ENCODE peak calls at places on chromosomes 5 and 9, in four cellular contexts. V is foreskin fibroblast, W is AG10803, M is colonic mucosa. C is an unnamed sample.

GRCh38 chr9:10112070-10112469 is 500.7 kb downstream of the PTPRD start:
- DNase-seq in V (no peak), W (no peak), M (no peak), C (no peak)

GRCh38 chr5:149618581-149619248 is 37.4 kb downstream of the ARHGEF37 start:
- DNase-seq in M (peak), W (peak), V (peak), C (peak)

GRCh38 chr5:126385509-126385908 is 37.7 kb upstream of the GRAMD2B start:
- DNase-seq in M (no peak), W (peak), V (no peak), C (no peak)

GRCh38 chr5:120449501-120449900 is 14.6 kb upstream of the PRR16 start:
- DNase-seq in W (peak), V (peak), M (no peak), C (no peak)

GRCh38 chr5:13921573-13921972 is 22.9 kb downstream of the DNAH5 start:
- DNase-seq in M (no peak), W (peak), V (no peak), C (no peak)

GRCh38 chr5:149604321-149604720 is 23.0 kb downstream of the ARHGEF37 start:
- DNase-seq in M (no peak), V (no peak), W (no peak), C (no peak)

GRCh38 chr5:75734913-75735789 is 17.9 kb upstream of the POC5 start:
- DNase-seq in W (peak), V (peak), M (peak), C (no peak)

GRCh38 chr5:180343846-180344327 is 9.2 kb downstream of the GFPT2 start:
- DNase-seq in V (peak), M (peak), W (peak), C (no peak)

GRCh38 chr5:98524796-98525195 is 248.7 kb upstream of the RGMB start:
- DNase-seq in V (no peak), M (no peak), W (no peak), C (no peak)

GRCh38 chr5:140796718-140797095 is 2.1 kb downstream of the PCDHA2 start:
- DNase-seq in W (no peak), M (no peak), V (no peak), C (no peak)

GRCh38 chr5:81164936-81165335 is 68.2 kb upstream of the CKMT2 start:
- DNase-seq in W (peak), V (no peak), M (no peak), C (peak)

GRCh38 chr9:122463828-122464632 is 13.7 kb downstream of the OR1J1 start:
- DNase-seq in V (no peak), M (no peak), W (no peak), C (no peak)

GRCh38 chr5:50445281-50445949 is 4.3 kb upstream of the EMB start:
- DNase-seq in V (no peak), W (no peak), M (no peak), C (no peak)

GRCh38 chr5:51977014-51977413 is 593.8 kb downstream of the ISL1 start:
- DNase-seq in M (no peak), W (no peak), V (no peak), C (no peak)

GRCh38 chr9:121242219-121242954 is 25.6 kb upstream of the GSN start:
- DNase-seq in W (peak), V (peak), M (no peak), C (no peak)

GRCh38 chr5:111211341-111211740 is 12.8 kb upstream of the CAMK4 start:
- DNase-seq in M (no peak), W (no peak), V (no peak), C (no peak)

GRCh38 chr5:160458971-160459800 is 37.5 kb downstream of the PTTG1 start:
- DNase-seq in W (no peak), M (no peak), V (no peak), C (no peak)

GRCh38 chr5:181114844-181115778 is 15.9 kb downstream of the OR2V1 start:
- DNase-seq in W (peak), M (no peak), V (peak), C (no peak)

GRCh38 chr9:114027901-114028465 is 50.1 kb downstream of the AMBP start:
- DNase-seq in M (peak), V (no peak), W (no peak), C (no peak)

GRCh38 chr5:129917224-129917623 is 13.0 kb downstream of the CHSY3 start:
- DNase-seq in V (peak), W (peak), M (no peak), C (no peak)

GRCh38 chr5:66829826-66830225 is 233.6 kb downstream of the MAST4 start:
- DNase-seq in V (peak), M (no peak), W (peak), C (peak)

GRCh38 chr5:68252678-68253520 is 37.3 kb downstream of the PIK3R1 start:
- DNase-seq in M (peak), V (peak), W (peak), C (peak)

GRCh38 chr5:135229679-135230132 is 169.3 kb downstream of the MACROH2A1 start:
- DNase-seq in V (no peak), M (no peak), W (no peak), C (no peak)

GRCh38 chr9:136943291-136944093 is 1.0 kb downstream of the FBXW5 start:
- DNase-seq in M (no peak), V (no peak), W (no peak), C (no peak)

GRCh38 chr5:31965227-31965626 is 208.9 kb downstream of the GOLPH3 start:
- DNase-seq in M (no peak), V (no peak), W (no peak), C (no peak)

GRCh38 chr9:96360976-96361375 is 22.5 kb downstream of the SLC35D2 start:
- DNase-seq in W (no peak), V (no peak), M (no peak), C (no peak)

DNA sequence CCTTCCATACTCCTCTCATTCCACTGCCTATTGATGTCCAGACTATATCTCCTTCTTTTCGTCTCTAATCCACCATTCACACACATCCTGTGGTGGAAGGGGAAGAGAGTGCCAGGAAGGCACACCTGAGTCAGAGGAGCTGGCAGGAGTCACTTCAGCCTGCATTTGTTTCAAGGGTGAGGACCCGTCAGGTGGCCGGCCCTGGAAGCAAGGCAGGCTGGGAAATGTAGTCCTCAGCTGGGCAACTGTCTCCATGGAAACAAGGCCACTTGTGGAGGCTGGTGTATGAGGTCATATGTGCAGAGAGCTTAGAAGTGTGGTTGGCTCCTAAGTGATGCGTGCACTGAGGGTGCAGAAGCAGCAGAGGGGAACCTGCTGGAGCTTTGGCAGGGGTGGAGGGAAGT is 278.4 kb downstream of the NSG2 start:
- DNase-seq in V (no peak), M (no peak), W (peak), C (peak)
- TF ChIP-seq CTCF in V (no peak), M (no peak), W (no peak), C (no peak)

DNA sequence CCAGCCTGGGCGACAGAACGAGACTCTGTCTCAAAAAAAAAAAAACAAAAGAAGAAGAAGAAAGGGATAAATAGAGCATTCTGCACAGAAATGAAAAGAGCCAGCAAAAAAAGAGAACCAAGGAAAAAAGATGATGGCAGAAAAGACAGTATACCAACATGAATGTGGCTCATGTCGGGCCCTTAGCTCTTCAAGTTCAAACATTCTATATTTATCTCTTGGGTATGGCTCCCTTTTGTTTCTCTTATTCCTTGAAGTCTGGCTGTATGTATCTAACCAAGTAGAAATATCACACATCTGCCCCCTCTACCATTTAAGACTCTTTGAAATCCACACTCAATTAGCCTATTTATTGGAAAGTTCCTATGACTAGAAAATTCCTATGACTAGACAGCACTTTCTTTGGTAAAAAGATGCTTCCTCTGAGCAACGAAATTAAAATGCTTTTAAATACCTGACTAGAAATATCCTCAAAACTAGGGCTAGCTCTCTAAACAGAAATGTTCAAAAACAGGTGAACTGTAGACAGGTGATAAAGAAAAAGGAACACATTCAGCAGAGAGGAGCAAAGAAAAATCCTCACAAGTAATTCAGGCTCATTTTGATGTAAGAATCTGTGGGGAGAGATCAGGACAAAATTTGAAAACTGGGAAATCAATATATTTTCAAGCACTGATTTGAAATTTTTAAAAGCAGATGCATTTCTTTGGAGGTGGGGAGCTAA is 2.6 kb downstream of the SELENOP start:
- DNase-seq in W (no peak), M (no peak), V (no peak), C (no peak)
- H3K4me3 ChIP-seq in W (no peak), M (peak), V (no peak), C (no peak)

DNA sequence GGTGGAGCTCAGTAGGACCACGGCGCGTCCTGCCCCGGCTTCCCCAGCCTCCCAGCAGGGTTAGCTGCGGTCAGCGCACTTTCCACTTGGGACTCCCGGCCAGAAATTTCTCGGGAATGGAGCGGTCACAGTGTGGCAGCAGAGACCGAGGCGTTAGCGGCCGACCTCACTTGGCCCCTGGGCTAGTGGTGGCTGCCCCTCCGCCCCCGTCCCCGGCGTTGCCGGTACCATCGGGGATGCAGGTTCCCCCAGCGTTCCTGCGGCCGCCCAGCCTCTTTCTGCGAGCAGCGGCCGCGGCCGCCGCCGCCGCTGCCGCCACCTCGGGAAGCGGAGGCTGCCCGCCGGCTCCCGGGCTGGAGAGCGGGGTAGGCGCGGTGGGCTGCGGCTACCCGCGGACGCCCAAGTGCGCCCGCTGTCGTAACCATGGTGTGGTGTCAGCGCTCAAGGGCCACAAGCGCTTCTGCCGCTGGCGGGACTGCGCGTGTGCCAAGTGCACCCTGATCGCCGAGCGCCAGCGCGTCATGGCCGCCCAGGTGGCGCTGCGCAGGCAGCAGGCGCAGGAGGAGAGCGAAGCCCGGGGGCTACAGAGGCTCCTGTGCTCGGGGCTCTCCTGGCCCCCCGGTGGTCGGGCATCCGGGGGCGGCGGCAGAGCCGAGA is 454 bp downstream of the DMRTA1 start:
- DNase-seq in V (peak), W (peak), M (peak), C (no peak)
- TF ChIP-seq CTCF in V (no peak), W (no peak), M (peak), C (peak)

GRCh38 chr9:91207889-91208651 is 153.6 kb downstream of the AUH start:
- DNase-seq in W (peak), V (no peak), M (no peak), C (no peak)
- H3K4me3 ChIP-seq in W (peak), V (no peak), M (no peak), C (no peak)

DNA sequence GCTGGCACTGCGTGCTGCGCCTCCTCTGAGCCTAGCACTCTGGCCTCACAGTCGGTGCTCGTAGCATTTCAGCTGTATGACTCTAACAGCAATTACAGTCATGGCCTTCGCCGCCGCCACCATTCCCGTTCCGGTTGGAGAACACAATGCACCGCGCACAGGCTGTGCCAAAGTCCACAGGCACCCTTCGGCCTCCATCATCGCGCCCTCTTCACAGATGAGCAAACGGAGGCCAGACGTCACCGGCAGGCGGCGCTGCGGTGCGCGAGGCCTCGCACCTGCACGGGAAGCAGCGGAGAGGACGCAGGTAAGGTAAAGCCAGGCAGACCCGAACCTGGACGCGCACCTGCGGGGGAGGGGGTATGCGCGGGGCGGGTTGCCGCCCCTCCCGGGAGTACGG is 128.9 kb downstream of the BARX1 start:
- DNase-seq in V (no peak), M (peak), W (no peak), C (no peak)
- TF ChIP-seq CTCF in V (peak), M (peak), W (no peak), C (peak)

DNA sequence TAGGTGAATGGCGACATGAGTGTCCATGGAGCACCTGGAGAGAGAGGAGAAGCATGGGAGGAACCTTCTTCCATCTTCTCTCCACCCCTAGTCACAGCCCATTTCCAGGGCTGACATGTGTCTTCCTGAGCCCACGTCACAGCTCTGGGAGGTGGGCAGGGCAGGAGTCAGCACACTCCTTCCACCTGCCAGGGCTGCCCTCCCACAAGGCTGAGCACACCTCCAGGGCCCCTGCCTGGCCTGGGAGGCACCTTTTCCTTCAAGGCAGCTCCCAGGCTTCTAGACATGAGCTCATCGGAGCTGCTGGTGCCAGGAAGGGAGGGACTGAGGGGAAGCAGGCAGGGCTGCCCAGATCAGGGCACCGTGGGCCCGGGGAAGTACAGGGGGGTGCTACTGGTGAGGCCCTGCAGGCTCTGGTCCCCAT is 13.6 kb upstream of the SYNPO start:
- DNase-seq in W (no peak), V (no peak), M (no peak), C (no peak)
- H3K4me3 ChIP-seq in W (no peak), V (no peak), M (no peak), C (no peak)

DNA sequence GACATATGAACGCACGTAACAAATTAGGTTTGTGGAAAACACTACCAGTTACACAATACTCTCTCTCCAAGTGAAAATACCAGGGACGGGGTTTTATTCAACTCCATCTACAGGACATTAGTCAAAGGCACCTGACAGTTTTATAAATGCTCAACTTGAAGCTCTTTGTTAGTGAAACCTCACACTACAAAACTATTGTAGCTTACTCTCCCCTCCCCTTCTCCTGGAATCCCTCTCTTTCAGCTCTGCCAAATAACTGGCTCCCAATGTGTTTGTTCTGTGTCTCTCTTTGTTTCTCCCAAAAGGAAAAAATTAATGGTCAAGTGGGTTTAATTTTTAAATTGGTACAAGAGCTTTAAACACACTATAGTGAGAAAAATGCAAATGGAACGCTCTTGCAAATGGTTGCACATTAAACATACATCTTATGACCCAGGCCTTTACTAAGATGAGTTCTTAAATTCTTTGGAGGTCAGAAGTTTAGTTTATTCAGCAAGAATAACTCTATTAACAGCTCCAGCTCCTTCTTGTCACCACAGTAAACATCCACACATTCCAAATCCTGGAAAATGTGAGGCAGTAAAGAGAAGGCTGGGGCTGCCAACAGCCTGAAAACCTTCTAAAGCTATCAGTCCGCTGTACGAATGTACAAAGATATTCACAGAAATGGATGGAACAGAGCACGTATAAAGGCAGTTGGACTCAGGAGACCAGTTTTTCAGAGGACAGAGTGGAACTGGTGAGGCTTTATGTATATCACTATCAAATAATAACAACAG is 48.3 kb downstream of the ZNF608 start:
- DNase-seq in V (no peak), W (peak), M (no peak), C (no peak)
- TF ChIP-seq CTCF in V (no peak), W (no peak), M (no peak), C (no peak)

GRCh38 chr9:99369327-99369722 is 147.2 kb downstream of the SEC61B start:
- DNase-seq in M (no peak), V (no peak), W (no peak), C (no peak)

GRCh38 chr9:99366183-99366582 is 144.1 kb downstream of the SEC61B start:
- DNase-seq in W (no peak), V (no peak), M (no peak), C (no peak)

GRCh38 chr9:99371376-99371775 is 149.3 kb downstream of the SEC61B start:
- DNase-seq in V (no peak), W (no peak), M (no peak), C (no peak)

GRCh38 chr9:99366601-99367000 is 144.5 kb downstream of the SEC61B start:
- DNase-seq in W (peak), M (no peak), V (no peak), C (no peak)

GRCh38 chr9:99368341-99369326 is 146.6 kb downstream of the SEC61B start:
- DNase-seq in M (no peak), V (peak), W (peak), C (peak)
- H3K4me3 ChIP-seq in M (peak), V (peak), W (peak), C (peak)

C was measured in astrocyte of the cerebellum.